ENCODE peak calls at places on chromosomes 4 and X, in six cellular contexts. C is right lobe of liver, H is A549, M is tibial nerve, N is heart left ventricle, Y is esophagus muscularis mucosa. O is an unnamed sample.

GRCh38 chr4:86220137-86220536 is 139.7 kb downstream of the MAPK10 start:
- DNase-seq in C (no peak), H (peak), M (no peak), N (no peak), Y (no peak), O (no peak)

GRCh38 chr4:165604181-165604580 is 225.4 kb downstream of the CPE start:
- DNase-seq in C (no peak), H (no peak), M (no peak), N (no peak), Y (no peak), O (no peak)

GRCh38 chr4:8353912-8354453 is 84.4 kb downstream of the HTRA3 start:
- DNase-seq in C (no peak), H (no peak), M (no peak), N (no peak), Y (no peak), O (peak)

GRCh38 chrX:116345953-116346352 is 90.5 kb upstream of the SLC6A14 start:
- DNase-seq in C (no peak), H (no peak), M (no peak), N (no peak), Y (no peak), O (no peak)

GRCh38 chr4:6605114-6605513 is 30.1 kb downstream of the MAN2B2 start:
- DNase-seq in C (no peak), H (no peak), M (no peak), N (no peak), Y (no peak), O (no peak)

GRCh38 chr4:54005475-54005874 is 58.9 kb downstream of the CHIC2 start:
- DNase-seq in C (no peak), H (no peak), M (no peak), N (no peak), Y (no peak), O (no peak)

GRCh38 chr4:30755306-30755705 is 35.1 kb downstream of the PCDH7 start:
- DNase-seq in C (no peak), H (no peak), M (no peak), N (no peak), Y (no peak), O (no peak)

GRCh38 chr4:150385606-150386005 is 196.3 kb upstream of the MAB21L2 start:
- DNase-seq in C (no peak), H (no peak), M (peak), N (no peak), Y (no peak), O (peak)

GRCh38 chrX:41350150-41350975 is 16.4 kb downstream of the DDX3X start:
- DNase-seq in C (no peak), H (peak), M (no peak), N (no peak), Y (no peak), O (no peak)

GRCh38 chrX:129779747-129780146 is at the start of gene SASH3:
- DNase-seq in C (peak), H (no peak), M (peak), N (peak), Y (no peak), O (no peak)

GRCh38 chrX:6683353-6683752 is 148.4 kb upstream of the VCX3A start:
- DNase-seq in C (no peak), H (no peak), M (no peak), N (no peak), Y (no peak), O (no peak)

GRCh38 chr4:99151931-99152448 is 7.9 kb upstream of the ADH4 start:
- DNase-seq in C (no peak), H (no peak), M (no peak), N (no peak), Y (no peak), O (no peak)

GRCh38 chrX:3393581-3394111 is 47.2 kb upstream of the MXRA5 start:
- DNase-seq in C (no peak), H (no peak), M (no peak), N (no peak), Y (no peak), O (no peak)

GRCh38 chrX:47623540-47624027 is 3.9 kb upstream of the SYN1 start:
- DNase-seq in C (no peak), H (peak), M (no peak), N (peak), Y (no peak), O (no peak)

GRCh38 chr4:155060873-155061272 is 147.6 kb upstream of the NPY2R start:
- DNase-seq in C (no peak), H (no peak), M (no peak), N (no peak), Y (no peak), O (no peak)

GRCh38 chr4:100034265-100034664 is 84.2 kb upstream of the H2AZ1 start:
- DNase-seq in C (no peak), H (no peak), M (no peak), N (no peak), Y (no peak), O (no peak)

GRCh38 chrX:82163701-82164100 is 961.8 kb downstream of the SH3BGRL start:
- DNase-seq in C (no peak), H (no peak), M (no peak), N (no peak), Y (no peak), O (no peak)
- TF ChIP-seq POLR2A in C (no peak), H (no peak), M (no peak), N (no peak), Y (no peak), O (no peak)

DNA sequence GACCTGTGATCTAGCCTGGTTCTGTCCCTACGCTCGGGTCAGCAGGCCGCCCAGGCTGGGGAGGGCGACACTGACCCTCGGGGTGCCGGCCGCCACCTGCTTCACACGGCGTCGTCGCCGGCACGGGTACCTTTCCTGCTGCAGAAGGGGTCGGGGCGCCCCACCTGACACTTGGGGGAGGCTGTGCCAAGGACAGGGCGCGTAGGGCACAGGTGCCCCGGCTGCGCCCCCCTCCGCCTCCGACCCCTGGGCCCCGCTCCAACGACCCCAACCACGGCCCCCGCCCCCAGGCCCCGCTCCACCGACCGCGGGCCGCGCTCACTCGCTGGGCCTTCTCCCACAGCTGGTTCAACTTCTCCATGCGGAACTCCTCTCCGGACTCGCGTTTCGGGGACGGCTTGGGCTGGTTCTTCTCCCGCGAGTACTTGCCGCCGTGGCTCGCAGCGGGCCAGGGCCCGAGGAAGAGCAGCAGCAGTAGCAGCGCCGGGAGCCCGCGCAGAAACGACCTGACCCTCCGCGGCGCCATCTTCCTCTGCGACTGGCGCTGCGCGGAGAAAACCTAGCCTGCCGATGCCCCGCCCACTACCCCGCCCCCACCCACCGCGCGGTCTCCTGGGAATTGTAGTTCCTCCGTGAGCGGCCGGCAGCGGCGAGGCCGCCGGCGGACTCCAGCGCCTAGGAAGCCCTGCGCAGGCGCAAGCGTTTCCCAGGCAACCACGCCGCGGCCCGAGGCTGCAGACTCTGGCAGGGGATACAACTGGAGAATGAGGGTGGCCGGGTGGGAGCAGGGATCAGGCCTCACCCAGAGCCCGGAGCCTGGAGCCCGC is at the start of gene LRPAP1:
- DNase-seq in C (peak), H (peak), M (peak), N (peak), Y (peak), O (peak)
- TF ChIP-seq POLR2A in C (peak), H (peak), M (peak), N (peak), Y (peak), O (peak)

GRCh38 chrX:122241959-122242358 is 942.1 kb upstream of the GRIA3 start:
- DNase-seq in C (no peak), H (no peak), M (no peak), N (no peak), Y (no peak), O (no peak)
- TF ChIP-seq POLR2A in C (no peak), H (no peak), M (no peak), N (no peak), Y (no peak), O (no peak)

GRCh38 chrX:120603707-120604358 is at the start of gene MCTS1:
- DNase-seq in C (peak), H (peak), M (peak), N (peak), Y (peak), O (peak)
- TF ChIP-seq POLR2A in C (peak), H (peak), M (no peak), N (no peak), Y (peak), O (peak)

GRCh38 chr4:113962719-113963274 is 16.6 kb downstream of the ARSJ start:
- DNase-seq in C (no peak), H (no peak), M (no peak), N (no peak), Y (no peak), O (no peak)
- TF ChIP-seq POLR2A in C (no peak), H (no peak), M (no peak), N (no peak), Y (no peak), O (no peak)

GRCh38 chr4:25913056-25913850 is 767 bp upstream of the SMIM20 start:
- DNase-seq in C (peak), H (no peak), M (no peak), N (peak), Y (no peak), O (no peak)

GRCh38 chr4:25914670-25915358 is 794 bp downstream of the SMIM20 start:
- DNase-seq in C (no peak), H (no peak), M (no peak), N (no peak), Y (no peak), O (no peak)

GRCh38 chr4:25915359-25915716 is 1.3 kb downstream of the SMIM20 start:
- DNase-seq in C (no peak), H (no peak), M (no peak), N (peak), Y (no peak), O (no peak)

GRCh38 chr4:25911356-25911755 is 2.7 kb upstream of the SMIM20 start:
- DNase-seq in C (no peak), H (no peak), M (no peak), N (no peak), Y (no peak), O (no peak)

GRCh38 chr4:25913851-25914669 is at the start of gene SMIM20:
- DNase-seq in C (peak), H (peak), M (peak), N (peak), Y (peak), O (peak)
- TF ChIP-seq POLR2A in C (peak), H (peak), M (peak), N (no peak), Y (no peak), O (peak)

GRCh38 chr4:147480502-147480890 is 401 bp upstream of the EDNRA start:
- DNase-seq in C (no peak), H (no peak), M (no peak), N (no peak), Y (no peak), O (no peak)

GRCh38 chr4:147479817-147480216 is 1.1 kb upstream of the EDNRA start:
- DNase-seq in C (no peak), H (no peak), M (peak), N (peak), Y (no peak), O (no peak)

GRCh38 chr4:147482281-147482680 is 1.4 kb downstream of the EDNRA start:
- DNase-seq in C (no peak), H (no peak), M (no peak), N (no peak), Y (no peak), O (no peak)

GRCh38 chr4:147481577-147482109 is 746 bp downstream of the EDNRA start:
- DNase-seq in C (no peak), H (no peak), M (no peak), N (no peak), Y (no peak), O (no peak)

GRCh38 chr4:147480891-147481576 is at the start of gene EDNRA:
- DNase-seq in C (no peak), H (peak), M (no peak), N (peak), Y (no peak), O (no peak)
- TF ChIP-seq POLR2A in C (no peak), H (no peak), M (no peak), N (no peak), Y (no peak), O (no peak)

GRCh38 chrX:149539283-149540132 is 1.3 kb upstream of the EOLA1 start:
- DNase-seq in C (peak), H (peak), M (peak), N (peak), Y (peak), O (peak)
- TF ChIP-seq POLR2A in C (no peak), H (no peak), M (no peak), N (no peak), Y (no peak), O (peak)

DNA sequence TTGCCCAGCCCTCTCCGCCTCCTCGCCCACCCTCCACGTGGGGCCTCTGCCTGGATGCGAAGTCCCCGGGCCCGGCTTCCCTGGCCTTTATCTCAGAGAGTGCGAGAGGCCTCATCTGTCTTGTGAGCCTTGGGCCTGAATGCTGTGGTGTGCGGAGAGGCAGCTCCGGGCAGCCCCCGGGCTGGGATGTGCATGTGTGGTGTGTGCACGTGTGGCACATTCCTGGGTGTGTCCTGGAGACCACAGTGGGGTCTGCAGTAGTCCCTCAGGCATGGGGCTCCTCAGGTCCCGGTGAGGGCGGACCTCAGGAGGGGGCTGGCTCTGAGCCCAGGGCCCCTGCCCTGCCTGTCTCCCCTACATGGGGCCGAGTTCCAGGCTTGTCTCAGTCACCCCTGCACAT is 31.4 kb downstream of the DOK7 start:
- DNase-seq in C (no peak), H (no peak), M (no peak), N (no peak), Y (no peak), O (no peak)
- TF ChIP-seq POLR2A in C (no peak), H (no peak), M (no peak), N (no peak), Y (no peak), O (no peak)

DNA sequence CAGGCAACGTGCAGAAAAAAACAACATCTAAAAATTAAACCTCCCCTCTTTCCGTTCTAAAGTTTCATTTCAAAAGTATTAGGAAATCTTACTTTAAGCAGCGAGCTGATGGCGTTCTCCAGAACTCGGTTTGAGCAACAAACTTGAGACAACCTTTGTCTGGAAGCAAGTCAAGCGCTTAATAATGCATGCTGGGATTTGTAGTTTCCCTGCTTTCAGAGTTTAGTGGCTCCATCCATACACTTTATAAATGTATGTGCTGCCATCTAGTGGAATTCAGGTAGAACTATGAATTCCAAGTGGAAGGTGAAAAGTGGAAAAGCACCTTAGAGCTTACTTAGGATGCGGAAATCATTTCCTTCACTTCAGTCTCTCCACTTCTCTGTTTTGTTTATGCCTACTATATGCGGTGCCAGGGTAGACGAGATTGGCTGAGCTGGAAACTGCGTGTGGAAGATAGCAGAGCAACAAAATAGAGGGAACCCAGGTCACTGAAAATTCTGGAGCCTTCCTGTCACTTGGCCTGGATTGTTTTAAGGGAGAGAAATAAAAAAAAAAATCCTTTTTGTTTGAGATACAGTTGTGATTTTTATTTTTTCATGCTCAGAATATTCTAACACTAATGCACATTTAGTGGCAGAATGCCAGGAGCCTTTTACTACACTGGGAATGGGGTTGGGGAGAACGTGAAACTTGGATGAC is at the start of gene BDH2:
- DNase-seq in C (peak), H (peak), M (no peak), N (peak), Y (no peak), O (peak)
- TF ChIP-seq POLR2A in C (no peak), H (no peak), M (peak), N (no peak), Y (no peak), O (no peak)